ENCODE peak calls at places on chromosomes 7 and 10, in five cellular contexts. One of them, this sample, is unnamed.

GRCh38 chr10:73553316-73553715 is 37.8 kb downstream of the USP54 start:
- DNase-seq in IMR-90: no peak
- DNase-seq in vagina: no peak
- DNase-seq in HFF-Myc: no peak
- DNase-seq in upper lobe of right lung: no peak
- DNase-seq in this sample: no peak

GRCh38 chr7:142925413-142925812 is 8.1 kb downstream of the TRPV5 start:
- DNase-seq in upper lobe of right lung: no peak
- DNase-seq in vagina: peak
- DNase-seq in HFF-Myc: no peak
- DNase-seq in IMR-90: no peak
- DNase-seq in this sample: no peak

GRCh38 chr10:88232029-88232895 is 350.9 kb downstream of the RNLS start:
- DNase-seq in upper lobe of right lung: peak
- DNase-seq in vagina: no peak
- DNase-seq in IMR-90: no peak
- DNase-seq in HFF-Myc: peak
- DNase-seq in this sample: no peak

GRCh38 chr10:59839576-59839975 is 66.8 kb downstream of the CCDC6 start:
- DNase-seq in IMR-90: peak
- DNase-seq in vagina: no peak
- DNase-seq in upper lobe of right lung: no peak
- DNase-seq in HFF-Myc: no peak
- DNase-seq in this sample: no peak

GRCh38 chr10:127756264-127756663 is 19.3 kb downstream of the FOXI2 start:
- DNase-seq in upper lobe of right lung: no peak
- DNase-seq in vagina: no peak
- DNase-seq in HFF-Myc: no peak
- DNase-seq in IMR-90: no peak
- DNase-seq in this sample: no peak

GRCh38 chr10:73414230-73414981 is 548 bp upstream of the ANXA7 start:
- DNase-seq in IMR-90: no peak
- DNase-seq in vagina: no peak
- DNase-seq in upper lobe of right lung: no peak
- DNase-seq in HFF-Myc: no peak
- DNase-seq in this sample: no peak

GRCh38 chr7:98562336-98563182 is 54.5 kb upstream of the NPTX2 start:
- DNase-seq in upper lobe of right lung: no peak
- DNase-seq in HFF-Myc: no peak
- DNase-seq in vagina: no peak
- DNase-seq in IMR-90: no peak
- DNase-seq in this sample: no peak

GRCh38 chr7:44184221-44184873 is 4.9 kb downstream of the GCK start:
- DNase-seq in HFF-Myc: peak
- DNase-seq in upper lobe of right lung: peak
- DNase-seq in IMR-90: peak
- DNase-seq in vagina: no peak
- DNase-seq in this sample: peak

GRCh38 chr10:71285180-71285545 is 33.9 kb upstream of the SLC29A3 start:
- DNase-seq in upper lobe of right lung: no peak
- DNase-seq in vagina: no peak
- DNase-seq in IMR-90: peak
- DNase-seq in HFF-Myc: no peak
- DNase-seq in this sample: no peak

GRCh38 chr10:74008212-74008731 is 10.4 kb downstream of the VCL start:
- DNase-seq in HFF-Myc: peak
- DNase-seq in vagina: no peak
- DNase-seq in upper lobe of right lung: no peak
- DNase-seq in IMR-90: peak
- DNase-seq in this sample: peak

GRCh38 chr10:97427571-97428179 is 1.7 kb downstream of the PGAM1 start:
- DNase-seq in IMR-90: peak
- DNase-seq in upper lobe of right lung: no peak
- DNase-seq in vagina: no peak
- DNase-seq in HFF-Myc: no peak
- DNase-seq in this sample: no peak

GRCh38 chr7:115782716-115783460 is 247.7 kb downstream of the TFEC start:
- DNase-seq in IMR-90: no peak
- DNase-seq in HFF-Myc: peak
- DNase-seq in vagina: no peak
- DNase-seq in upper lobe of right lung: no peak
- DNase-seq in this sample: peak

GRCh38 chr10:47276071-47276470 is 23.9 kb upstream of the GDF10 start:
- DNase-seq in IMR-90: no peak
- DNase-seq in HFF-Myc: no peak
- DNase-seq in vagina: no peak
- DNase-seq in upper lobe of right lung: no peak
- DNase-seq in this sample: no peak

GRCh38 chr10:74177140-74177677 is 26.2 kb downstream of the ADK start:
- DNase-seq in IMR-90: peak
- DNase-seq in HFF-Myc: no peak
- DNase-seq in upper lobe of right lung: peak
- DNase-seq in vagina: no peak
- DNase-seq in this sample: no peak

GRCh38 chr10:113086282-113086681 is 136.2 kb downstream of the TCF7L2 start:
- DNase-seq in vagina: no peak
- DNase-seq in upper lobe of right lung: no peak
- DNase-seq in IMR-90: no peak
- DNase-seq in HFF-Myc: no peak
- DNase-seq in this sample: no peak

GRCh38 chr7:27962250-27962649 is 218.3 kb downstream of the JAZF1 start:
- DNase-seq in upper lobe of right lung: no peak
- DNase-seq in HFF-Myc: no peak
- DNase-seq in vagina: no peak
- DNase-seq in IMR-90: peak
- DNase-seq in this sample: no peak

GRCh38 chr10:84263716-84264115 is 18.9 kb downstream of the RGR start:
- DNase-seq in upper lobe of right lung: no peak
- DNase-seq in IMR-90: no peak
- DNase-seq in vagina: no peak
- DNase-seq in HFF-Myc: no peak
- DNase-seq in this sample: no peak

GRCh38 chr7:1537631-1538412 is 7.3 kb downstream of the MAFK start:
- DNase-seq in HFF-Myc: peak
- DNase-seq in vagina: no peak
- DNase-seq in upper lobe of right lung: peak
- DNase-seq in IMR-90: peak
- DNase-seq in this sample: peak

GRCh38 chr7:41328544-41328943 is 374.3 kb downstream of the INHBA start:
- DNase-seq in IMR-90: peak
- DNase-seq in HFF-Myc: no peak
- DNase-seq in upper lobe of right lung: no peak
- DNase-seq in vagina: no peak
- DNase-seq in this sample: no peak

GRCh38 chr10:102243304-102243703 is 2.0 kb upstream of the PITX3 start:
- DNase-seq in upper lobe of right lung: no peak
- DNase-seq in HFF-Myc: no peak
- DNase-seq in IMR-90: peak
- DNase-seq in vagina: no peak
- DNase-seq in this sample: no peak

GRCh38 chr10:92747600-92747999 is 57.8 kb downstream of the HHEX start:
- DNase-seq in HFF-Myc: no peak
- DNase-seq in upper lobe of right lung: no peak
- DNase-seq in vagina: no peak
- DNase-seq in IMR-90: no peak
- DNase-seq in this sample: no peak

GRCh38 chr10:3948843-3949242 is 163.8 kb upstream of the KLF6 start:
- DNase-seq in vagina: no peak
- DNase-seq in HFF-Myc: no peak
- DNase-seq in IMR-90: peak
- DNase-seq in upper lobe of right lung: no peak
- DNase-seq in this sample: no peak

GRCh38 chr10:50469778-50470193 is 154.0 kb downstream of the SGMS1 start:
- DNase-seq in vagina: no peak
- DNase-seq in upper lobe of right lung: no peak
- DNase-seq in HFF-Myc: no peak
- DNase-seq in IMR-90: no peak
- DNase-seq in this sample: no peak

GRCh38 chr10:77781451-77782327 is 144.1 kb upstream of the KCNMA1 start:
- DNase-seq in vagina: no peak
- DNase-seq in upper lobe of right lung: no peak
- DNase-seq in HFF-Myc: no peak
- DNase-seq in IMR-90: no peak
- DNase-seq in this sample: no peak

GRCh38 chr7:87354749-87355148 is 9.3 kb downstream of the CROT start:
- DNase-seq in IMR-90: peak
- DNase-seq in upper lobe of right lung: no peak
- DNase-seq in HFF-Myc: peak
- DNase-seq in vagina: no peak
- DNase-seq in this sample: no peak

GRCh38 chr7:2934211-2934731 is 90.2 kb upstream of the GNA12 start:
- DNase-seq in vagina: no peak
- DNase-seq in upper lobe of right lung: peak
- DNase-seq in HFF-Myc: no peak
- DNase-seq in IMR-90: peak
- DNase-seq in this sample: peak

GRCh38 chr10:100928039-100928438 is 15.3 kb downstream of the SLF2 start:
- DNase-seq in vagina: no peak
- DNase-seq in IMR-90: no peak
- DNase-seq in upper lobe of right lung: no peak
- DNase-seq in HFF-Myc: no peak
- DNase-seq in this sample: no peak

GRCh38 chr10:3829193-3830050 is 44.4 kb upstream of the KLF6 start:
- DNase-seq in upper lobe of right lung: no peak
- DNase-seq in vagina: no peak
- DNase-seq in HFF-Myc: no peak
- DNase-seq in IMR-90: no peak
- DNase-seq in this sample: no peak

GRCh38 chr7:151687523-151688235 is 168.0 kb upstream of the RHEB start:
- DNase-seq in IMR-90: peak
- DNase-seq in vagina: no peak
- DNase-seq in HFF-Myc: peak
- DNase-seq in upper lobe of right lung: peak
- DNase-seq in this sample: peak

GRCh38 chr10:127033569-127034175 is 128.4 kb downstream of the DOCK1 start:
- DNase-seq in HFF-Myc: no peak
- DNase-seq in IMR-90: no peak
- DNase-seq in vagina: peak
- DNase-seq in upper lobe of right lung: no peak
- DNase-seq in this sample: no peak

GRCh38 chr7:112036071-112036470 is 170.1 kb downstream of the DOCK4 start:
- DNase-seq in IMR-90: peak
- DNase-seq in HFF-Myc: no peak
- DNase-seq in upper lobe of right lung: no peak
- DNase-seq in vagina: no peak
- DNase-seq in this sample: no peak

GRCh38 chr10:69472142-69472541 is 20.9 kb downstream of the TSPAN15 start:
- DNase-seq in IMR-90: no peak
- DNase-seq in vagina: no peak
- DNase-seq in HFF-Myc: no peak
- DNase-seq in upper lobe of right lung: no peak
- DNase-seq in this sample: no peak

GRCh38 chr7:107614425-107614824 is 34.4 kb downstream of the BCAP29 start:
- DNase-seq in vagina: no peak
- DNase-seq in HFF-Myc: peak
- DNase-seq in upper lobe of right lung: no peak
- DNase-seq in IMR-90: peak
- DNase-seq in this sample: no peak

GRCh38 chr7:111229951-111230350 is 139.0 kb downstream of the LRRN3 start:
- DNase-seq in vagina: no peak
- DNase-seq in IMR-90: no peak
- DNase-seq in upper lobe of right lung: no peak
- DNase-seq in HFF-Myc: no peak
- DNase-seq in this sample: no peak

GRCh38 chr10:76403876-76404275 is 972.5 kb downstream of the LRMDA start:
- DNase-seq in upper lobe of right lung: no peak
- DNase-seq in vagina: no peak
- DNase-seq in IMR-90: peak
- DNase-seq in HFF-Myc: no peak
- DNase-seq in this sample: no peak

GRCh38 chr7:19747740-19748339 is 25.6 kb downstream of the TMEM196 start:
- DNase-seq in upper lobe of right lung: no peak
- DNase-seq in HFF-Myc: no peak
- DNase-seq in vagina: no peak
- DNase-seq in IMR-90: peak
- DNase-seq in this sample: no peak
- TF ChIP-seq CTCF in upper lobe of right lung: peak
- TF ChIP-seq CTCF in HFF-Myc: peak
- TF ChIP-seq CTCF in vagina: peak
- TF ChIP-seq CTCF in IMR-90: peak
- TF ChIP-seq CTCF in this sample: peak

GRCh38 chr7:106595922-106596321 is 65.0 kb downstream of the CCDC71L start:
- DNase-seq in IMR-90: no peak
- DNase-seq in upper lobe of right lung: no peak
- DNase-seq in HFF-Myc: no peak
- DNase-seq in vagina: no peak
- DNase-seq in this sample: no peak

GRCh38 chr7:106598663-106599342 is 62.2 kb downstream of the CCDC71L start:
- DNase-seq in upper lobe of right lung: peak
- DNase-seq in HFF-Myc: peak
- DNase-seq in IMR-90: peak
- DNase-seq in vagina: no peak
- DNase-seq in this sample: no peak

GRCh38 chr7:106597014-106597413 is 63.9 kb downstream of the CCDC71L start:
- DNase-seq in upper lobe of right lung: no peak
- DNase-seq in vagina: no peak
- DNase-seq in IMR-90: no peak
- DNase-seq in HFF-Myc: no peak
- DNase-seq in this sample: no peak

GRCh38 chr7:106599343-106599698 is 61.6 kb downstream of the CCDC71L start:
- DNase-seq in vagina: no peak
- DNase-seq in HFF-Myc: no peak
- DNase-seq in upper lobe of right lung: no peak
- DNase-seq in IMR-90: no peak
- DNase-seq in this sample: no peak

GRCh38 chr7:106597751-106598619 is 63.0 kb downstream of the CCDC71L start:
- DNase-seq in upper lobe of right lung: no peak
- DNase-seq in vagina: no peak
- DNase-seq in HFF-Myc: no peak
- DNase-seq in IMR-90: no peak
- DNase-seq in this sample: no peak
- H3K4me3 ChIP-seq in upper lobe of right lung: peak
- H3K4me3 ChIP-seq in vagina: no peak
- H3K4me3 ChIP-seq in HFF-Myc: peak
- H3K4me3 ChIP-seq in IMR-90: no peak
- H3K4me3 ChIP-seq in this sample: no peak

GRCh38 chr7:133155121-133155520 is 73.2 kb upstream of the CHCHD3 start:
- DNase-seq in upper lobe of right lung: no peak
- DNase-seq in IMR-90: no peak
- DNase-seq in vagina: no peak
- DNase-seq in HFF-Myc: no peak
- DNase-seq in this sample: no peak
- TF ChIP-seq CTCF in upper lobe of right lung: no peak
- TF ChIP-seq CTCF in IMR-90: no peak
- TF ChIP-seq CTCF in vagina: no peak
- TF ChIP-seq CTCF in HFF-Myc: no peak
- TF ChIP-seq CTCF in this sample: no peak

DNA sequence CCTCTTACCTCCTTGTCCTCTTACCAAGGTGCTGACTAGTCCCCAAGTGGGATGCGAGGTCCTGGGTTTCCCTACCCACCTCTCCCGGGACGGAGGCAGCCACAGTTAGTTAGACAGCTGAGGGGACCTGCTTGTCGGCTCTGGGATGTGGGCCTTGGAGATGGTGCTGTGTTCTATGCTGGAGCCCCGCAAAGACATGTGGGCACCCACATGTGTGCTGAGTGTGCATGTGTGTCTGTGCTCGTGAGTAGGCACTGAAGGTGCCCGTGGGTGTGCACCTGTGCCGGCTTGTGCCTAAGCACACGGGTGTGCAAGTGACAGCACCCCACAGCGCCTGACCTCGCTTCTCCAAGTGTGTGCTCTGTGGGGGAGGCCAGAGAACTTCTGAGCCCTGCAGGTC is 62.2 kb downstream of the NEURL1 start:
- DNase-seq in HFF-Myc: no peak
- DNase-seq in vagina: no peak
- DNase-seq in upper lobe of right lung: no peak
- DNase-seq in IMR-90: no peak
- DNase-seq in this sample: no peak
- H3K4me3 ChIP-seq in HFF-Myc: peak
- H3K4me3 ChIP-seq in vagina: peak
- H3K4me3 ChIP-seq in upper lobe of right lung: peak
- H3K4me3 ChIP-seq in IMR-90: peak
- H3K4me3 ChIP-seq in this sample: peak

This sample was measured in retinal pigment epithelial cell.